ENCODE peak calls at places on chromosomes 13 and 19, in ten cellular contexts. One of them, this sample, is unnamed.

GRCh38 chr19:5147971-5148793 is 179.3 kb downstream of the KDM4B start:
- DNase-seq in brain microvascular endothelial cell: peak
- DNase-seq in stimulated activated CD4-positive, alpha-beta T cell treated with anti-CD3 and anti-CD28 coated beads, Interleukin-2, amount 100 ng/mL, for 48 hours: no peak
- DNase-seq in NCI-H82: no peak
- DNase-seq in cardiac muscle cell: no peak
- DNase-seq in epithelial cell of esophagus: no peak
- DNase-seq in tibial nerve: peak
- DNase-seq in HT1080: no peak
- DNase-seq in AG04450: no peak
- DNase-seq in HuH-7: no peak
- DNase-seq in this sample: no peak

GRCh38 chr19:14398563-14398962 is 17.3 kb downstream of the ADGRE5 start:
- DNase-seq in brain microvascular endothelial cell: no peak
- DNase-seq in stimulated activated CD4-positive, alpha-beta T cell treated with anti-CD3 and anti-CD28 coated beads, Interleukin-2, amount 100 ng/mL, for 48 hours: no peak
- DNase-seq in NCI-H82: no peak
- DNase-seq in cardiac muscle cell: no peak
- DNase-seq in epithelial cell of esophagus: no peak
- DNase-seq in tibial nerve: no peak
- DNase-seq in HT1080: no peak
- DNase-seq in AG04450: no peak
- DNase-seq in HuH-7: no peak
- DNase-seq in this sample: no peak

GRCh38 chr13:113749956-113750355 is 9.1 kb upstream of the TMEM255B start:
- DNase-seq in brain microvascular endothelial cell: no peak
- DNase-seq in stimulated activated CD4-positive, alpha-beta T cell treated with anti-CD3 and anti-CD28 coated beads, Interleukin-2, amount 100 ng/mL, for 48 hours: no peak
- DNase-seq in NCI-H82: no peak
- DNase-seq in cardiac muscle cell: no peak
- DNase-seq in epithelial cell of esophagus: no peak
- DNase-seq in tibial nerve: no peak
- DNase-seq in HT1080: no peak
- DNase-seq in AG04450: no peak
- DNase-seq in HuH-7: no peak
- DNase-seq in this sample: no peak

GRCh38 chr19:50415661-50416033 is 3.1 kb upstream of the SPIB start:
- DNase-seq in brain microvascular endothelial cell: no peak
- DNase-seq in stimulated activated CD4-positive, alpha-beta T cell treated with anti-CD3 and anti-CD28 coated beads, Interleukin-2, amount 100 ng/mL, for 48 hours: no peak
- DNase-seq in NCI-H82: no peak
- DNase-seq in cardiac muscle cell: no peak
- DNase-seq in epithelial cell of esophagus: no peak
- DNase-seq in tibial nerve: no peak
- DNase-seq in HT1080: no peak
- DNase-seq in AG04450: no peak
- DNase-seq in HuH-7: no peak
- DNase-seq in this sample: no peak

GRCh38 chr19:32662186-32662585 is 12.8 kb downstream of the ANKRD27 start:
- DNase-seq in brain microvascular endothelial cell: peak
- DNase-seq in stimulated activated CD4-positive, alpha-beta T cell treated with anti-CD3 and anti-CD28 coated beads, Interleukin-2, amount 100 ng/mL, for 48 hours: no peak
- DNase-seq in NCI-H82: no peak
- DNase-seq in cardiac muscle cell: no peak
- DNase-seq in epithelial cell of esophagus: peak
- DNase-seq in tibial nerve: no peak
- DNase-seq in HT1080: peak
- DNase-seq in AG04450: no peak
- DNase-seq in HuH-7: no peak
- DNase-seq in this sample: no peak

GRCh38 chr13:99380921-99381645 is 73.9 kb upstream of the GPR183 start:
- DNase-seq in brain microvascular endothelial cell: no peak
- DNase-seq in stimulated activated CD4-positive, alpha-beta T cell treated with anti-CD3 and anti-CD28 coated beads, Interleukin-2, amount 100 ng/mL, for 48 hours: peak
- DNase-seq in NCI-H82: no peak
- DNase-seq in cardiac muscle cell: no peak
- DNase-seq in epithelial cell of esophagus: no peak
- DNase-seq in tibial nerve: no peak
- DNase-seq in HT1080: no peak
- DNase-seq in AG04450: no peak
- DNase-seq in HuH-7: no peak
- DNase-seq in this sample: no peak

GRCh38 chr13:108728370-108728769 is 99.0 kb downstream of the MYO16 start:
- DNase-seq in brain microvascular endothelial cell: no peak
- DNase-seq in stimulated activated CD4-positive, alpha-beta T cell treated with anti-CD3 and anti-CD28 coated beads, Interleukin-2, amount 100 ng/mL, for 48 hours: no peak
- DNase-seq in NCI-H82: peak
- DNase-seq in cardiac muscle cell: peak
- DNase-seq in epithelial cell of esophagus: no peak
- DNase-seq in tibial nerve: no peak
- DNase-seq in HT1080: peak
- DNase-seq in AG04450: no peak
- DNase-seq in HuH-7: peak
- DNase-seq in this sample: no peak

GRCh38 chr13:73275163-73275562 is 216.4 kb downstream of the KLF5 start:
- DNase-seq in brain microvascular endothelial cell: no peak
- DNase-seq in stimulated activated CD4-positive, alpha-beta T cell treated with anti-CD3 and anti-CD28 coated beads, Interleukin-2, amount 100 ng/mL, for 48 hours: no peak
- DNase-seq in NCI-H82: no peak
- DNase-seq in cardiac muscle cell: no peak
- DNase-seq in epithelial cell of esophagus: no peak
- DNase-seq in tibial nerve: no peak
- DNase-seq in HT1080: no peak
- DNase-seq in AG04450: no peak
- DNase-seq in HuH-7: no peak
- DNase-seq in this sample: no peak

GRCh38 chr13:84651288-84651687 is 769.0 kb upstream of the SLITRK1 start:
- DNase-seq in brain microvascular endothelial cell: peak
- DNase-seq in stimulated activated CD4-positive, alpha-beta T cell treated with anti-CD3 and anti-CD28 coated beads, Interleukin-2, amount 100 ng/mL, for 48 hours: no peak
- DNase-seq in NCI-H82: peak
- DNase-seq in cardiac muscle cell: no peak
- DNase-seq in epithelial cell of esophagus: peak
- DNase-seq in tibial nerve: no peak
- DNase-seq in HT1080: peak
- DNase-seq in AG04450: peak
- DNase-seq in HuH-7: no peak
- DNase-seq in this sample: no peak

GRCh38 chr13:44230736-44231135 is 142.9 kb upstream of the SERP2 start:
- DNase-seq in brain microvascular endothelial cell: peak
- DNase-seq in stimulated activated CD4-positive, alpha-beta T cell treated with anti-CD3 and anti-CD28 coated beads, Interleukin-2, amount 100 ng/mL, for 48 hours: no peak
- DNase-seq in NCI-H82: no peak
- DNase-seq in cardiac muscle cell: no peak
- DNase-seq in epithelial cell of esophagus: no peak
- DNase-seq in tibial nerve: no peak
- DNase-seq in HT1080: no peak
- DNase-seq in AG04450: no peak
- DNase-seq in HuH-7: no peak
- DNase-seq in this sample: no peak

GRCh38 chr13:113535381-113535781 is 44.9 kb upstream of the DCUN1D2 start:
- DNase-seq in brain microvascular endothelial cell: no peak
- DNase-seq in stimulated activated CD4-positive, alpha-beta T cell treated with anti-CD3 and anti-CD28 coated beads, Interleukin-2, amount 100 ng/mL, for 48 hours: no peak
- DNase-seq in NCI-H82: no peak
- DNase-seq in cardiac muscle cell: no peak
- DNase-seq in epithelial cell of esophagus: no peak
- DNase-seq in tibial nerve: no peak
- DNase-seq in HT1080: no peak
- DNase-seq in AG04450: no peak
- DNase-seq in HuH-7: no peak
- DNase-seq in this sample: no peak

GRCh38 chr13:51801631-51802099 is 2.3 kb downstream of the DHRS12 start:
- DNase-seq in brain microvascular endothelial cell: no peak
- DNase-seq in stimulated activated CD4-positive, alpha-beta T cell treated with anti-CD3 and anti-CD28 coated beads, Interleukin-2, amount 100 ng/mL, for 48 hours: no peak
- DNase-seq in NCI-H82: peak
- DNase-seq in cardiac muscle cell: no peak
- DNase-seq in epithelial cell of esophagus: peak
- DNase-seq in tibial nerve: peak
- DNase-seq in HT1080: no peak
- DNase-seq in AG04450: no peak
- DNase-seq in HuH-7: no peak
- DNase-seq in this sample: no peak

GRCh38 chr13:107884564-107884963 is 330.8 kb downstream of the LIG4 start:
- DNase-seq in brain microvascular endothelial cell: no peak
- DNase-seq in stimulated activated CD4-positive, alpha-beta T cell treated with anti-CD3 and anti-CD28 coated beads, Interleukin-2, amount 100 ng/mL, for 48 hours: no peak
- DNase-seq in NCI-H82: no peak
- DNase-seq in cardiac muscle cell: no peak
- DNase-seq in epithelial cell of esophagus: no peak
- DNase-seq in tibial nerve: no peak
- DNase-seq in HT1080: no peak
- DNase-seq in AG04450: no peak
- DNase-seq in HuH-7: no peak
- DNase-seq in this sample: no peak

This sample was measured in 8988T.